ENCODE peak calls at places on chromosomes 1 and 21, in eight cellular contexts. One of them, this sample, is unnamed.

GRCh38 chr1:42380617-42381423 is at the start of gene RIMKLA:
- DNase-seq in ovary: peak; percentile 34
- DNase-seq in GM10248: peak; percentile 91
- DNase-seq in left ventricle myocardium inferior: peak; percentile 57
- DNase-seq in brain microvascular endothelial cell: no peak
- DNase-seq in lower lobe of right lung: peak; percentile 69
- DNase-seq in bronchial epithelial cell: peak; percentile 7
- DNase-seq in fibroblast of pulmonary artery: peak; percentile 18
- DNase-seq in this sample: peak; percentile 21

GRCh38 chr1:119966020-119966419 is 69.7 kb upstream of the ADAM30 start:
- DNase-seq in ovary: no peak
- DNase-seq in GM10248: no peak
- DNase-seq in left ventricle myocardium inferior: no peak
- DNase-seq in brain microvascular endothelial cell: peak; percentile 39
- DNase-seq in lower lobe of right lung: no peak
- DNase-seq in bronchial epithelial cell: no peak
- DNase-seq in fibroblast of pulmonary artery: peak; percentile 35
- DNase-seq in this sample: no peak

GRCh38 chr1:54668567-54668966 is 27.0 kb downstream of the MROH7 start:
- DNase-seq in ovary: no peak
- DNase-seq in GM10248: no peak
- DNase-seq in left ventricle myocardium inferior: no peak
- DNase-seq in brain microvascular endothelial cell: no peak
- DNase-seq in lower lobe of right lung: no peak
- DNase-seq in bronchial epithelial cell: no peak
- DNase-seq in fibroblast of pulmonary artery: no peak
- DNase-seq in this sample: no peak

GRCh38 chr1:180800945-180801344 is 111.8 kb upstream of the KIAA1614 start:
- DNase-seq in ovary: no peak
- DNase-seq in GM10248: no peak
- DNase-seq in left ventricle myocardium inferior: no peak
- DNase-seq in brain microvascular endothelial cell: no peak
- DNase-seq in lower lobe of right lung: no peak
- DNase-seq in bronchial epithelial cell: no peak
- DNase-seq in fibroblast of pulmonary artery: no peak
- DNase-seq in this sample: no peak

GRCh38 chr21:28447453-28447852 is 545.2 kb downstream of the LTN1 start:
- DNase-seq in ovary: no peak
- DNase-seq in GM10248: no peak
- DNase-seq in left ventricle myocardium inferior: no peak
- DNase-seq in brain microvascular endothelial cell: peak; percentile 32
- DNase-seq in lower lobe of right lung: no peak
- DNase-seq in bronchial epithelial cell: no peak
- DNase-seq in fibroblast of pulmonary artery: peak; percentile 70
- DNase-seq in this sample: peak; percentile 89

GRCh38 chr1:247833601-247834000 is 8.1 kb downstream of the OR11L1 start:
- DNase-seq in ovary: no peak
- DNase-seq in GM10248: no peak
- DNase-seq in left ventricle myocardium inferior: no peak
- DNase-seq in brain microvascular endothelial cell: no peak
- DNase-seq in lower lobe of right lung: no peak
- DNase-seq in bronchial epithelial cell: no peak
- DNase-seq in fibroblast of pulmonary artery: no peak
- DNase-seq in this sample: no peak

GRCh38 chr1:37471345-37472231 is 2.8 kb upstream of the ZC3H12A start:
- DNase-seq in ovary: peak; percentile 74
- DNase-seq in GM10248: no peak
- DNase-seq in left ventricle myocardium inferior: peak; percentile 69
- DNase-seq in brain microvascular endothelial cell: peak; percentile 91
- DNase-seq in lower lobe of right lung: peak; percentile 77
- DNase-seq in bronchial epithelial cell: peak; percentile 90
- DNase-seq in fibroblast of pulmonary artery: peak; percentile 88
- DNase-seq in this sample: peak; percentile 91

GRCh38 chr1:21537932-21538630 is 28.9 kb downstream of the ALPL start:
- DNase-seq in ovary: peak; percentile 54
- DNase-seq in GM10248: no peak
- DNase-seq in left ventricle myocardium inferior: peak; percentile 75
- DNase-seq in brain microvascular endothelial cell: peak; percentile 64
- DNase-seq in lower lobe of right lung: no peak
- DNase-seq in bronchial epithelial cell: no peak
- DNase-seq in fibroblast of pulmonary artery: peak; percentile 6
- DNase-seq in this sample: peak; percentile 35

GRCh38 chr1:45615885-45616284 is 8.0 kb downstream of the CCDC17 start:
- DNase-seq in ovary: no peak
- DNase-seq in GM10248: no peak
- DNase-seq in left ventricle myocardium inferior: no peak
- DNase-seq in brain microvascular endothelial cell: no peak
- DNase-seq in lower lobe of right lung: no peak
- DNase-seq in bronchial epithelial cell: no peak
- DNase-seq in fibroblast of pulmonary artery: no peak
- DNase-seq in this sample: no peak

GRCh38 chr1:213457097-213457680 is 406.1 kb downstream of the RPS6KC1 start:
- DNase-seq in ovary: no peak
- DNase-seq in GM10248: no peak
- DNase-seq in left ventricle myocardium inferior: peak; percentile 34
- DNase-seq in brain microvascular endothelial cell: no peak
- DNase-seq in lower lobe of right lung: no peak
- DNase-seq in bronchial epithelial cell: no peak
- DNase-seq in fibroblast of pulmonary artery: no peak
- DNase-seq in this sample: no peak

GRCh38 chr1:228851196-228851595 is 115.9 kb downstream of the RHOU start:
- DNase-seq in ovary: no peak
- DNase-seq in GM10248: no peak
- DNase-seq in left ventricle myocardium inferior: no peak
- DNase-seq in brain microvascular endothelial cell: no peak
- DNase-seq in lower lobe of right lung: no peak
- DNase-seq in bronchial epithelial cell: no peak
- DNase-seq in fibroblast of pulmonary artery: no peak
- DNase-seq in this sample: no peak

GRCh38 chr1:23194119-23194984 is 22.9 kb downstream of the HTR1D start:
- DNase-seq in ovary: no peak
- DNase-seq in GM10248: no peak
- DNase-seq in left ventricle myocardium inferior: no peak
- DNase-seq in brain microvascular endothelial cell: peak; percentile 98
- DNase-seq in lower lobe of right lung: no peak
- DNase-seq in bronchial epithelial cell: peak; percentile 68
- DNase-seq in fibroblast of pulmonary artery: peak; percentile 86
- DNase-seq in this sample: peak; percentile 98

GRCh38 chr1:225508538-225509375 is 80.9 kb upstream of the LBR start:
- DNase-seq in ovary: no peak
- DNase-seq in GM10248: no peak
- DNase-seq in left ventricle myocardium inferior: no peak
- DNase-seq in brain microvascular endothelial cell: peak; percentile 97
- DNase-seq in lower lobe of right lung: no peak
- DNase-seq in bronchial epithelial cell: peak; percentile 99
- DNase-seq in fibroblast of pulmonary artery: peak; percentile 99
- DNase-seq in this sample: peak; percentile 99

DNA sequence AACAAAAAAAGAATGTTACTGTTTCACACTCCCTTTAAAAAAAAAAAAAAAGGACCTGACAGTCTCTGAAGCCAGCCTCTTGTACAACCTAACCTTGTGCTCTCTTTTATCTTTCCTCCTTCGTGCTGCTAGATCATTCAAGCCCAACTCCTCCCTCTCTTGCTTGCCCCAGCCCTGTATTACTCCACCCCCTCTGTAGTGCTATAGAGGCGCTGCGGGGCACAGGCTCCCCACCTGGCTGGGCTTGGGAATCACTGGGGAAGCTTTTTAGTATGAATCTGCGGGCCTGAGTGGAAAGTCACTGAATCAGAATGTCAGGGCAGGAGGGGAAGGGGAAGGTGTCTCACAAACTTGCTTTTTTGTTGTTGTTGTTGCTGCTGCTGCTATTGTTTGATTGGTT is 383.7 kb upstream of the CAMK1G start:
- DNase-seq in ovary: no peak
- DNase-seq in GM10248: no peak
- DNase-seq in left ventricle myocardium inferior: no peak
- DNase-seq in brain microvascular endothelial cell: no peak
- DNase-seq in lower lobe of right lung: no peak
- DNase-seq in bronchial epithelial cell: peak; percentile 9
- DNase-seq in fibroblast of pulmonary artery: no peak
- DNase-seq in this sample: no peak
- TF ChIP-seq CTCF in ovary: no peak
- TF ChIP-seq CTCF in GM10248: no peak
- TF ChIP-seq CTCF in left ventricle myocardium inferior: no peak
- TF ChIP-seq CTCF in brain microvascular endothelial cell: no peak
- TF ChIP-seq CTCF in lower lobe of right lung: no peak
- TF ChIP-seq CTCF in bronchial epithelial cell: no peak
- TF ChIP-seq CTCF in fibroblast of pulmonary artery: no peak
- TF ChIP-seq CTCF in this sample: no peak

GRCh38 chr1:7639435-7640131 is 131.5 kb upstream of the VAMP3 start:
- DNase-seq in ovary: no peak
- DNase-seq in GM10248: no peak
- DNase-seq in left ventricle myocardium inferior: no peak
- DNase-seq in brain microvascular endothelial cell: no peak
- DNase-seq in lower lobe of right lung: no peak
- DNase-seq in bronchial epithelial cell: no peak
- DNase-seq in fibroblast of pulmonary artery: no peak
- DNase-seq in this sample: no peak

GRCh38 chr1:7640350-7640749 is 130.7 kb upstream of the VAMP3 start:
- DNase-seq in ovary: no peak
- DNase-seq in GM10248: no peak
- DNase-seq in left ventricle myocardium inferior: no peak
- DNase-seq in brain microvascular endothelial cell: no peak
- DNase-seq in lower lobe of right lung: no peak
- DNase-seq in bronchial epithelial cell: no peak
- DNase-seq in fibroblast of pulmonary artery: no peak
- DNase-seq in this sample: no peak

GRCh38 chr1:7636801-7637526 is 134.1 kb upstream of the VAMP3 start:
- DNase-seq in ovary: no peak
- DNase-seq in GM10248: no peak
- DNase-seq in left ventricle myocardium inferior: no peak
- DNase-seq in brain microvascular endothelial cell: no peak
- DNase-seq in lower lobe of right lung: no peak
- DNase-seq in bronchial epithelial cell: no peak
- DNase-seq in fibroblast of pulmonary artery: no peak
- DNase-seq in this sample: no peak

GRCh38 chr1:7640920-7641319 is 130.2 kb upstream of the VAMP3 start:
- DNase-seq in ovary: no peak
- DNase-seq in GM10248: no peak
- DNase-seq in left ventricle myocardium inferior: no peak
- DNase-seq in brain microvascular endothelial cell: no peak
- DNase-seq in lower lobe of right lung: no peak
- DNase-seq in bronchial epithelial cell: no peak
- DNase-seq in fibroblast of pulmonary artery: no peak
- DNase-seq in this sample: no peak

DNA sequence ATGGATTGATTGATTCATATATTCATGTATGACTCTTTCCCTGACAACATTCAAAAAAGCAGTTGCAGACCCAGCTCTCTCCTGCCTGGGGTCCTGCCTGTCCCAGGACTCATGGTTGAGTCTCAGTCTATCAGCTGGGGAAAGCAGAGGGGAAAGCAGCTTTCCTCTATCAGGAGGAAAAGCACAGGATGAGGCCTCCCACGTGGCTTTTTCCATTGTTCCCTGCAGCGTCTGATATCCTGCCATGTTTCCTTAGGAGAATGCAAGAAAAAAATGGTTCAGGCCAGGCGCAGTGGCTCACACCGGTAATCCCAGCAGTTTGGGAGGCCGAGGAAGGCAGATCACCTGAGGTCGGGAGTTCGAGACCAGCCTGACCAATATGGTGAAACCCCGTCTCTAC is 133.0 kb upstream of the VAMP3 start:
- DNase-seq in ovary: no peak
- DNase-seq in GM10248: no peak
- DNase-seq in left ventricle myocardium inferior: no peak
- DNase-seq in brain microvascular endothelial cell: no peak
- DNase-seq in lower lobe of right lung: no peak
- DNase-seq in bronchial epithelial cell: no peak
- DNase-seq in fibroblast of pulmonary artery: peak; percentile 45
- DNase-seq in this sample: peak; percentile 13
- TF ChIP-seq CTCF in ovary: no peak
- TF ChIP-seq CTCF in GM10248: no peak
- TF ChIP-seq CTCF in left ventricle myocardium inferior: no peak
- TF ChIP-seq CTCF in brain microvascular endothelial cell: no peak
- TF ChIP-seq CTCF in lower lobe of right lung: no peak
- TF ChIP-seq CTCF in bronchial epithelial cell: no peak
- TF ChIP-seq CTCF in fibroblast of pulmonary artery: no peak
- TF ChIP-seq CTCF in this sample: no peak

GRCh38 chr21:27359141-27359540 is 392.3 kb upstream of the ADAMTS5 start:
- DNase-seq in ovary: no peak
- DNase-seq in GM10248: no peak
- DNase-seq in left ventricle myocardium inferior: no peak
- DNase-seq in brain microvascular endothelial cell: no peak
- DNase-seq in lower lobe of right lung: no peak
- DNase-seq in bronchial epithelial cell: no peak
- DNase-seq in fibroblast of pulmonary artery: peak; percentile 25
- DNase-seq in this sample: no peak

GRCh38 chr21:27365394-27365793 is 398.5 kb upstream of the ADAMTS5 start:
- DNase-seq in ovary: no peak
- DNase-seq in GM10248: no peak
- DNase-seq in left ventricle myocardium inferior: no peak
- DNase-seq in brain microvascular endothelial cell: no peak
- DNase-seq in lower lobe of right lung: no peak
- DNase-seq in bronchial epithelial cell: peak; percentile 60
- DNase-seq in fibroblast of pulmonary artery: no peak
- DNase-seq in this sample: peak; percentile 21

GRCh38 chr21:27363719-27364479 is 397.0 kb upstream of the ADAMTS5 start:
- DNase-seq in ovary: no peak
- DNase-seq in GM10248: no peak
- DNase-seq in left ventricle myocardium inferior: no peak
- DNase-seq in brain microvascular endothelial cell: no peak
- DNase-seq in lower lobe of right lung: no peak
- DNase-seq in bronchial epithelial cell: no peak
- DNase-seq in fibroblast of pulmonary artery: no peak
- DNase-seq in this sample: no peak

GRCh38 chr21:27366846-27367245 is 400.0 kb upstream of the ADAMTS5 start:
- DNase-seq in ovary: no peak
- DNase-seq in GM10248: no peak
- DNase-seq in left ventricle myocardium inferior: no peak
- DNase-seq in brain microvascular endothelial cell: no peak
- DNase-seq in lower lobe of right lung: no peak
- DNase-seq in bronchial epithelial cell: no peak
- DNase-seq in fibroblast of pulmonary artery: no peak
- DNase-seq in this sample: no peak

DNA sequence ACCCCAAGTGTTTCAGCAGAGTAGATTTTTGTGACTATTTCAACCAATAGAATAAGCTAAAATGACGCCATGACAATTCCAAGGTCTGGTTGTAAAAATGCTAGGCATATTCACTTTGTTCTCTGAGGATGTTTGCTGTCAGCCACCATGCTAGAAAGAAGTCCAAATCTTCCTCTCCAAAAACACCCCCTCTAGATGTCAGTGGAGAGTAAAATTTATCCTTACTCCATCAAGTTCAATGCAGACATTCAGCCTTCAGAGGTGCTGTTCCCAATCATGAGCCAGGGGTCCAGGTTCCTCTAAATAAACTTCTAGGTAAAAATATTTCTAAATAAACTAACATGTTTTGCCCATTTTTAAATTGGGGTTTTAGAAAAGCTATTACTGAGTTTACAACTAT is 395.4 kb upstream of the ADAMTS5 start:
- DNase-seq in ovary: no peak
- DNase-seq in GM10248: no peak
- DNase-seq in left ventricle myocardium inferior: no peak
- DNase-seq in brain microvascular endothelial cell: no peak
- DNase-seq in lower lobe of right lung: no peak
- DNase-seq in bronchial epithelial cell: peak; percentile 29
- DNase-seq in fibroblast of pulmonary artery: no peak
- DNase-seq in this sample: peak; percentile 29
- TF ChIP-seq CTCF in ovary: no peak
- TF ChIP-seq CTCF in GM10248: no peak
- TF ChIP-seq CTCF in left ventricle myocardium inferior: peak; percentile 59
- TF ChIP-seq CTCF in brain microvascular endothelial cell: peak; percentile 48
- TF ChIP-seq CTCF in lower lobe of right lung: peak; percentile 12
- TF ChIP-seq CTCF in bronchial epithelial cell: peak; percentile 7
- TF ChIP-seq CTCF in fibroblast of pulmonary artery: peak; percentile 24
- TF ChIP-seq CTCF in this sample: peak; percentile 16

GRCh38 chr1:13517193-13517812 is 3.5 kb upstream of the LRRC38 start:
- DNase-seq in ovary: no peak
- DNase-seq in GM10248: no peak
- DNase-seq in left ventricle myocardium inferior: no peak
- DNase-seq in brain microvascular endothelial cell: no peak
- DNase-seq in lower lobe of right lung: no peak
- DNase-seq in bronchial epithelial cell: peak; percentile 4
- DNase-seq in fibroblast of pulmonary artery: peak; percentile 20
- DNase-seq in this sample: peak; percentile 37
- TF ChIP-seq CTCF in ovary: no peak
- TF ChIP-seq CTCF in GM10248: peak; percentile 33
- TF ChIP-seq CTCF in left ventricle myocardium inferior: peak; percentile 46
- TF ChIP-seq CTCF in brain microvascular endothelial cell: no peak
- TF ChIP-seq CTCF in lower lobe of right lung: peak; percentile 33
- TF ChIP-seq CTCF in bronchial epithelial cell: peak; percentile 47
- TF ChIP-seq CTCF in fibroblast of pulmonary artery: peak; percentile 34
- TF ChIP-seq CTCF in this sample: peak; percentile 50

This sample was measured in cardiac fibroblast.